ENCODE peak calls at places on chromosomes 4 and X, in six cellular contexts. B is uterus, R is lung, P is heart right ventricle, N is mesenchymal stem cell, M is hepatocyte. I is an unnamed sample.

GRCh38 chr4:8528713-8529112 is 51.5 kb upstream of the GPR78 start:
- DNase-seq in B (no peak), R (no peak), P (no peak), N (peak; percentile 80), M (no peak), I (no peak)

GRCh38 chr4:52423967-52424366 is 235.1 kb downstream of the USP46 start:
- DNase-seq in B (no peak), R (no peak), P (no peak), N (peak; percentile 69), M (no peak), I (no peak)

GRCh38 chr4:25172964-25173917 is 13.0 kb upstream of the SEPSECS start:
- DNase-seq in B (peak; percentile 85), R (no peak), P (no peak), N (peak; percentile 98), M (peak; percentile 62), I (no peak)

GRCh38 chr4:108118505-108118904 is 50.2 kb downstream of the LEF1 start:
- DNase-seq in B (no peak), R (no peak), P (no peak), N (peak; percentile 60), M (peak; percentile 28), I (peak; percentile 47)

GRCh38 chrX:15988661-15989603 is 134.3 kb upstream of the AP1S2 start:
- DNase-seq in B (peak; percentile 14), R (no peak), P (no peak), N (peak; percentile 77), M (peak; percentile 15), I (no peak)

GRCh38 chr4:83075271-83075670 is 39.3 kb downstream of the PLAC8 start:
- DNase-seq in B (no peak), R (no peak), P (no peak), N (peak; percentile 80), M (no peak), I (no peak)

GRCh38 chr4:761086-761485 is 55.5 kb downstream of the PCGF3 start:
- DNase-seq in B (no peak), R (no peak), P (no peak), N (no peak), M (no peak), I (no peak)

GRCh38 chrX:150766351-150767044 is 73.3 kb downstream of the MTMR1 start:
- DNase-seq in B (no peak), R (no peak), P (no peak), N (no peak), M (no peak), I (no peak)

GRCh38 chrX:152658302-152658701 is 20.6 kb downstream of the GABRQ start:
- DNase-seq in B (no peak), R (no peak), P (no peak), N (no peak), M (no peak), I (no peak)

DNA sequence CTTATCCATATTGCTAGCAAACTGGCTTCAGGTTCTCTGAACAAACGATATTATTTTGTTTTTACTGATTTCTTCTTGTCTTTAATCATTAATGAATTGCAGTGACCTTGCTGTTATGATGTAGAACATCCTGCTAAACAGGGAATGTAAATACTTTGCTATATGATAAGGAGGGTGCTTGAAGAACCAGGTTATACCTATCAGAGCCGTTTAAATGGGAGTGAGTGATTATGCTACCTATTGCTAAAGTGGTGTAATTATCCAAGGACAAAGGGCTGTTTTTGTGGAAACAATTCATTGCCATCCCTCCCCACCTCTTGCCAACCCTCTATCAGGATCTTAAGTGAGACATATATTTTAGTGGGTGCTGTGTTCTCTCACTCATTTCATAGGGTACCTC is 788.9 kb downstream of the RPA4 start:
- DNase-seq in B (no peak), R (no peak), P (no peak), N (no peak), M (peak; percentile 5), I (no peak)
- H3K27ac ChIP-seq in B (no peak overlapping the region), R (no peak overlapping the region), P (no peak overlapping the region), N (no peak overlapping the region), M (peak overlapping the region; percentile 24), I (no peak overlapping the region)

GRCh38 chr4:134421734-134422133 is 220.1 kb upstream of the PABPC4L start:
- DNase-seq in B (no peak), R (no peak), P (no peak), N (no peak), M (no peak), I (no peak)
- H3K4me1 ChIP-seq in B (no peaks in the 10 kb centered on the region), R (no peaks in the 10 kb centered on the region), P (no peaks in the 10 kb centered on the region), N (no peaks in the 10 kb centered on the region), M (no peaks in the 10 kb centered on the region), I (no peaks in the 10 kb centered on the region)

GRCh38 chrX:80556148-80556547 is 135.9 kb downstream of the TENT5D start:
- DNase-seq in B (no peak), R (no peak), P (no peak), N (no peak), M (no peak), I (no peak)
- H3K9me3 ChIP-seq in B (no peaks in the 10 kb centered on the region), R (peaks cover 2% of the 10 kb centered on the region), P (no peaks in the 10 kb centered on the region), N (no peaks in the 10 kb centered on the region), M (no peaks in the 10 kb centered on the region), I (no peaks in the 10 kb centered on the region)

GRCh38 chr4:153297116-153297515 is 47.4 kb upstream of the MND1 start:
- DNase-seq in B (no peak), R (no peak), P (no peak), N (no peak), M (no peak), I (no peak)
- H3K27ac ChIP-seq in B (peak overlapping the region; percentile 65), R (no peak overlapping the region), P (no peak overlapping the region), N (no peak overlapping the region), M (peak overlapping the region; percentile 76), I (no peak overlapping the region)

GRCh38 chrX:45172890-45173289 is 27.8 kb downstream of the DIPK2B start:
- DNase-seq in B (no peak), R (no peak), P (no peak), N (peak; percentile 23), M (peak; percentile 51), I (no peak)
- H3K4me1 ChIP-seq in B (no peaks in the 10 kb centered on the region), R (peaks cover 3% of the 10 kb centered on the region), P (no peaks in the 10 kb centered on the region), N (peaks cover 4% of the 10 kb centered on the region), M (peaks cover 3% of the 10 kb centered on the region), I (no peaks in the 10 kb centered on the region)

GRCh38 chr4:130760246-130760645 is 1664.3 kb downstream of the C4orf33 start:
- DNase-seq in B (no peak), R (no peak), P (no peak), N (no peak), M (no peak), I (no peak)
- H3K9me3 ChIP-seq in B (no peaks in the 10 kb centered on the region), R (peaks cover 2% of the 10 kb centered on the region), P (no peaks in the 10 kb centered on the region), N (no peaks in the 10 kb centered on the region), M (no peaks in the 10 kb centered on the region), I (no peaks in the 10 kb centered on the region)

GRCh38 chr4:47198791-47199190 is 167.4 kb downstream of the GABRB1 start:
- DNase-seq in B (no peak), R (no peak), P (no peak), N (no peak), M (no peak), I (no peak)

GRCh38 chr4:47187608-47188007 is 156.2 kb downstream of the GABRB1 start:
- DNase-seq in B (no peak), R (no peak), P (no peak), N (no peak), M (no peak), I (no peak)

GRCh38 chr4:47195706-47196105 is 164.3 kb downstream of the GABRB1 start:
- DNase-seq in B (no peak), R (no peak), P (no peak), N (no peak), M (no peak), I (no peak)

GRCh38 chr4:47193179-47193578 is 161.8 kb downstream of the GABRB1 start:
- DNase-seq in B (no peak), R (no peak), P (no peak), N (no peak), M (no peak), I (no peak)
- H3K27ac ChIP-seq in B (no peak overlapping the region), R (no peak overlapping the region), P (no peak overlapping the region), N (no peak overlapping the region), M (peak overlapping the region; percentile 23), I (no peak overlapping the region)

GRCh38 chr4:75514949-75515612 is 808 bp downstream of the THAP6 start:
- DNase-seq in B (no peak), R (no peak), P (no peak), N (no peak), M (no peak), I (no peak)
- H3K4me1 ChIP-seq in B (peaks cover 8% of the 10 kb centered on the region), R (peaks cover 1% of the 10 kb centered on the region), P (peaks cover 30% of the 10 kb centered on the region), N (peaks cover 2% of the 10 kb centered on the region), M (peaks cover 29% of the 10 kb centered on the region), I (peaks cover 31% of the 10 kb centered on the region)

GRCh38 chr4:173426064-173426463 is 27.1 kb upstream of the SCRG1 start:
- DNase-seq in B (no peak), R (no peak), P (no peak), N (no peak), M (no peak), I (no peak)

GRCh38 chr4:173420821-173421220 is 21.9 kb upstream of the SCRG1 start:
- DNase-seq in B (no peak), R (no peak), P (no peak), N (no peak), M (no peak), I (no peak)

GRCh38 chr4:173420324-173420752 is 21.4 kb upstream of the SCRG1 start:
- DNase-seq in B (no peak), R (no peak), P (no peak), N (peak; percentile 56), M (no peak), I (no peak)

GRCh38 chr4:173424899-173425805 is 26.2 kb upstream of the SCRG1 start:
- DNase-seq in B (no peak), R (no peak), P (no peak), N (peak; percentile 68), M (no peak), I (no peak)
- H3K9me3 ChIP-seq in B (no peaks in the 10 kb centered on the region), R (no peaks in the 10 kb centered on the region), P (no peaks in the 10 kb centered on the region), N (no peaks in the 10 kb centered on the region), M (no peaks in the 10 kb centered on the region), I (no peaks in the 10 kb centered on the region)

I was measured in effector memory CD4-positive, alpha-beta T cell.